ENCODE peak calls at places on chromosomes 12 and 14, in ten cellular contexts. E, J, L, H, A, R, V, U, I and N are unnamed samples.

GRCh38 chr14:62081012-62081612 is 318.9 kb downstream of the SNAPC1 start:
- DNase-seq in U (peak), H (no peak), R (no peak), I (no peak), A (no peak), J (no peak), L (no peak), E (no peak), V (no peak), N (no peak)

GRCh38 chr14:69137456-69138188 is 15.3 kb downstream of the DCAF5 start:
- DNase-seq in A (no peak), R (no peak), V (no peak), L (no peak), E (no peak), I (no peak), U (no peak), J (no peak), H (no peak), N (no peak)

GRCh38 chr12:122917508-122918227 is 21.7 kb upstream of the VPS37B start:
- DNase-seq in J (peak), L (peak), R (peak), H (peak), E (no peak), I (no peak), V (no peak), A (peak), U (no peak), N (no peak)

GRCh38 chr14:80781968-80782367 is 159.6 kb downstream of the CEP128 start:
- DNase-seq in U (no peak), E (no peak), V (no peak), A (no peak), I (no peak), J (no peak), H (no peak), R (no peak), L (no peak), N (no peak)

GRCh38 chr12:117662620-117663395 is 301.4 kb upstream of the NOS1 start:
- DNase-seq in H (no peak), U (no peak), E (no peak), V (no peak), J (no peak), R (no peak), L (no peak), A (no peak), I (no peak), N (no peak)

GRCh38 chr14:53858344-53858682 is 98.3 kb downstream of the BMP4 start:
- DNase-seq in H (no peak), L (no peak), V (no peak), U (no peak), A (no peak), E (no peak), I (no peak), J (no peak), R (no peak), N (no peak)

GRCh38 chr14:100522616-100523021 is 64.6 kb downstream of the BEGAIN start:
- DNase-seq in E (no peak), I (no peak), H (no peak), L (no peak), J (no peak), V (no peak), R (no peak), U (peak), A (peak), N (peak)

GRCh38 chr14:91985008-91985407 is 37.5 kb upstream of the FBLN5 start:
- DNase-seq in V (no peak), R (no peak), E (no peak), I (no peak), L (no peak), J (no peak), A (no peak), H (no peak), U (no peak), N (no peak)

GRCh38 chr12:127941332-127941731 is 325.6 kb upstream of the TMEM132C start:
- DNase-seq in E (no peak), H (no peak), A (no peak), J (no peak), L (no peak), R (no peak), V (no peak), I (no peak), U (no peak), N (no peak)

GRCh38 chr14:73850940-73851339 is 691 bp upstream of the PTGR2 start:
- DNase-seq in A (no peak), R (no peak), J (no peak), I (no peak), U (no peak), H (no peak), L (no peak), E (no peak), V (no peak), N (no peak)

GRCh38 chr14:90168425-90169105 is 87.8 kb upstream of the PSMC1 start:
- DNase-seq in R (no peak), V (no peak), E (no peak), L (no peak), I (no peak), J (no peak), A (no peak), H (no peak), U (no peak), N (no peak)

GRCh38 chr12:117583677-117584076 is 222.3 kb upstream of the NOS1 start:
- DNase-seq in E (no peak), A (no peak), V (no peak), H (no peak), J (no peak), U (no peak), R (no peak), L (peak), I (no peak), N (no peak)

GRCh38 chr12:132115500-132115899 is 28.6 kb downstream of the DDX51 start:
- DNase-seq in L (no peak), E (no peak), U (no peak), H (no peak), V (no peak), I (peak), A (no peak), R (no peak), J (no peak), N (no peak)

GRCh38 chr12:26374934-26375333 is 179.6 kb downstream of the SSPN start:
- DNase-seq in U (no peak), H (no peak), I (no peak), R (no peak), E (no peak), L (no peak), A (no peak), J (no peak), V (no peak), N (no peak)

GRCh38 chr14:84272290-84272721 is 1257.6 kb upstream of the FLRT2 start:
- DNase-seq in R (no peak), L (no peak), J (no peak), V (no peak), U (no peak), A (no peak), I (no peak), E (no peak), H (no peak), N (no peak)

GRCh38 chr12:78951746-78952532 is 87.4 kb downstream of the SYT1 start:
- DNase-seq in U (no peak), A (no peak), E (no peak), R (no peak), H (no peak), L (no peak), I (no peak), V (no peak), J (no peak), N (no peak)

GRCh38 chr12:76446090-76446489 is 97.9 kb upstream of the BBS10 start:
- DNase-seq in E (no peak), A (no peak), U (no peak), V (no peak), L (no peak), R (no peak), H (no peak), J (no peak), I (no peak), N (no peak)
- TF ChIP-seq POLR2A in E (no peak), A (no peak), U (no peak), V (no peak), L (no peak), R (no peak), H (no peak), J (no peak), I (no peak), N (no peak)

DNA sequence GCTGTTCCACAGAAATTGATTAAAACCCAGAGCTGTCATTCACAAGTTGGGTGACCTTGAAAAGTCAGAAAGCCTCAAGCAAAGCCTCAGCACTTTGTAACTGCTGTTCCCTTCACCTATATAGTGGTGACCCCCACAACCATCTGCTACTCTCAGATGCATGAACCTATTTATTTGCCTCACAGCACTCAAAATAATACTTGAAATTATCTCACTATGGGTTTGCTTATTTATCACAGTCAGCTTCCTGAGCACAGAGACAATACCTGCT is 121.2 kb downstream of the PHLDA1 start:
- DNase-seq in R (no peak), L (no peak), U (no peak), A (no peak), I (no peak), V (no peak), J (no peak), H (no peak), E (no peak), N (no peak)
- TF ChIP-seq POLR2A in R (no peak), L (no peak), U (no peak), A (no peak), I (no peak), V (no peak), J (no peak), H (no peak), E (no peak), N (no peak)

GRCh38 chr12:63782466-63782865 is 2.8 kb downstream of the RXYLT1 start:
- DNase-seq in U (no peak), A (no peak), I (no peak), R (no peak), E (no peak), J (no peak), L (no peak), H (no peak), V (no peak), N (no peak)

GRCh38 chr12:63779498-63780481 is at the start of gene RXYLT1:
- DNase-seq in A (peak), L (peak), U (peak), E (peak), H (peak), I (peak), R (peak), V (peak), J (peak), N (peak)
- TF ChIP-seq POLR2A in A (no peak), L (peak), U (no peak), E (peak), H (peak), I (peak), R (peak), V (peak), J (peak), N (no peak)

GRCh38 chr14:72812292-72812851 is 81.5 kb downstream of the DPF3 start:
- DNase-seq in R (peak), U (no peak), H (peak), A (no peak), I (no peak), E (no peak), V (no peak), L (no peak), J (peak), N (no peak)
- TF ChIP-seq POLR2A in R (peak), U (no peak), H (peak), A (no peak), I (no peak), E (no peak), V (no peak), L (no peak), J (no peak), N (no peak)

DNA sequence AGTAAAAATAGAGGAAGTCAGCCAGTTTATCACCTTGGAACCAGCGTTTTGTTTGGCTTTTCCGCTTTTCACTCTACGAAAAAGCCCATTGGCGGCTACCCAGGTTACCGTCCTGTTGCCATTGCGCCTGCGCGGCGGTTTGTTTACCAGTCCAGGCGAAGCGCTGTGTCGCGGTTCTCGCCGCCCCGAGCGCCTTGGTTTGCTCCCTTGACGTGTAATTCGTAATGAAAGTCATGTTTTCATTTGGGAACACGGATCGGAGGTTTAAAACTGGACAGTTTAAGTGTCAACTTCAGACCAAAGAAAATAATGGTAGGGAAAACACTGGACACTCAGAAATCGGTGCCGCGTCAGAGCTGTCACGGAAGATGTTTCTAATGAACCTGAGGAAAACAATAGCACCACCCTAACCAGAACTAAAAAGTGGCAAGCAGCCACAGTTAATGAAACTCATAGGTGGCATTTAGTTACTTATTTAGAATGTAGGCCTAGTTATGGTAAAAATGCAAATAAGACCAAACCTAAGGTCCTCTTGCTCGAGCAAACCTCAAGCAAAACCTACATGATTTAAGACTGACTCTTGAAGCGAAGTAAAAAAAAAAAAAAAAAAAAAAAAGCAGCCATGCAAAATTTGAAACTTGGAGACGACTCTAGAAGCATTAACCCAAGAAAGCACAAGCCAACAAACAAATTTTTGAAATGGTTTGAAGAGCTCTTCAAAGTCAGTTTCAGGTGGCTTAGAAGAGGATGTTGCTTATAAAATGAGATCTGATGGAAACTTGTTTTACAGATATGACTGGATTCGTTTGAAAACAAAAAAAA is 790 bp upstream of the GPR19 start:
- DNase-seq in A (peak), J (peak), V (peak), E (peak), L (peak), R (peak), U (peak), H (peak), I (peak), N (peak)
- TF ChIP-seq POLR2A in A (no peak), J (peak), V (peak), E (peak), L (peak), R (peak), U (peak), H (peak), I (peak), N (no peak)

GRCh38 chr12:6347367-6348338 is 5.8 kb upstream of the TNFRSF1A start:
- DNase-seq in V (no peak), L (no peak), J (no peak), A (peak), U (peak), H (no peak), I (no peak), R (peak), E (peak), N (peak)
- TF ChIP-seq POLR2A in V (no peak), L (no peak), J (no peak), A (no peak), U (no peak), H (peak), I (no peak), R (peak), E (peak), N (no peak)

GRCh38 chr14:30214456-30215090 is 286.9 kb upstream of the PRKD1 start:
- DNase-seq in V (peak), E (no peak), I (no peak), A (peak), U (no peak), L (peak), R (no peak), H (no peak), J (no peak), N (no peak)
- TF ChIP-seq POLR2A in V (no peak), E (no peak), I (no peak), A (no peak), U (no peak), L (no peak), R (no peak), H (no peak), J (no peak), N (no peak)

DNA sequence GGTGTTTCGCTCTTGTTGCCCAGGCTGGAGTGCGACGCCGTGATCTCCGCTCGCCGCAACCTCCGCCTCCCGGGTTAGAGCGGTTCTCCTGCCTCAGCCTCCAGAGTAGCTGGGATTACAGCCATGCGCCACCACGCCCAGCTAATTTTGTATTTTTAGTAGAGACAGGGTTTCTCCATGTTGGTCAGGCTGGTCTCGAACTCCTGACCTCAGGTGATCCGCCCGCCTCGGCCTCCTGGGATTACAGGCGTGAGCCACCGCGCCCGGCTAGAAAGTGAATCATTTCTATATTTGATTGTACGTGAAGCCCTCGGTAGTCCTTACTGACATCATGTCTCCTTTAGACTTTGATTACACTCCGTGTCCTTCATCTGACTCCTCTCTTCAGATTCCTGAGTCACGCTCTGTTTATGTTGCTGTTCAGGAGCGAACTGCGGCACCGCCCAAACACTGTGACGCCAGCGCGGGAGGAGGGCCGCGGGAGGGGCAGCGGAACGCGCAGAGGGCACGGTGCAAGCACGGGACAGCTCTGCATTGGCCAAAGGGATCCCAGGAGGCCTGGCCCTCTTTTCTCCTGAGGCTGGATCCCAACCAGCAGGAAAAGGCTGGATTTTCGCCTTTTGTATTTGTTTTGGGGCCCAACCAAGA is 578 bp upstream of the GABARAPL1 start:
- DNase-seq in J (peak), U (peak), E (peak), A (peak), H (peak), R (peak), I (peak), L (peak), V (peak), N (peak)
- TF ChIP-seq POLR2A in J (peak), U (no peak), E (peak), A (peak), H (peak), R (peak), I (no peak), L (peak), V (peak), N (no peak)